ENCODE peak calls at places on chromosomes 2 and 18, in seven cellular contexts. O is osteocyte, J is astrocyte of the cerebellum, P is mesothelial cell of epicardium, C is Peyer's patch, M is kidney epithelial cell, G is GM13977. Y is an unnamed sample.

GRCh38 chr2:240463274-240463865 is 27.9 kb downstream of the GPC1 start:
- DNase-seq in O (no peak), J (no peak), P (peak; percentile 11), C (peak; percentile 44), M (no peak), G (no peak), Y (peak; percentile 10)

GRCh38 chr2:165469417-165469816 is at the start of gene CSRNP3:
- DNase-seq in O (no peak), J (peak; percentile 82), P (peak; percentile 23), C (peak; percentile 66), M (peak; percentile 74), G (no peak), Y (no peak)

GRCh38 chr2:43082111-43082877 is 144.1 kb downstream of the ZFP36L2 start:
- DNase-seq in O (no peak), J (no peak), P (no peak), C (no peak), M (no peak), G (no peak), Y (no peak)

GRCh38 chr2:240997141-240997855 is 1.1 kb upstream of the SNED1 start:
- DNase-seq in O (peak; percentile 72), J (no peak), P (peak; percentile 10), C (peak; percentile 47), M (no peak), G (no peak), Y (peak; percentile 14)

GRCh38 chr2:189858301-189858700 is 74.1 kb downstream of the PMS1 start:
- DNase-seq in O (no peak), J (no peak), P (no peak), C (no peak), M (no peak), G (no peak), Y (no peak)

GRCh38 chr2:240915526-240916335 is 9.6 kb downstream of the CROCC2 start:
- DNase-seq in O (no peak), J (no peak), P (no peak), C (no peak), M (no peak), G (no peak), Y (no peak)

GRCh38 chr2:105515581-105516415 is 116.9 kb upstream of the FHL2 start:
- DNase-seq in O (peak; percentile 57), J (no peak), P (no peak), C (no peak), M (no peak), G (no peak), Y (no peak)

GRCh38 chr2:116510117-116510671 is 1304.3 kb upstream of the DDX18 start:
- DNase-seq in O (no peak), J (no peak), P (no peak), C (no peak), M (no peak), G (peak; percentile 5), Y (no peak)

GRCh38 chr2:36438454-36438977 is 82.9 kb downstream of the CRIM1 start:
- DNase-seq in O (no peak), J (peak; percentile 86), P (no peak), C (no peak), M (peak; percentile 89), G (no peak), Y (no peak)

GRCh38 chr2:209331291-209331844 is 92.5 kb upstream of the MAP2 start:
- DNase-seq in O (no peak), J (peak; percentile 42), P (no peak), C (no peak), M (no peak), G (peak; percentile 11), Y (no peak)

GRCh38 chr18:48028716-48029115 is 98.3 kb upstream of the SMAD2 start:
- DNase-seq in O (no peak), J (no peak), P (no peak), C (peak; percentile 66), M (no peak), G (no peak), Y (no peak)

GRCh38 chr2:176583530-176584101 is 314.4 kb downstream of the MTX2 start:
- DNase-seq in O (no peak), J (no peak), P (no peak), C (no peak), M (no peak), G (no peak), Y (no peak)

GRCh38 chr2:120109186-120110061 is 96.5 kb downstream of the EPB41L5 start:
- DNase-seq in O (no peak), J (peak; percentile 31), P (no peak), C (no peak), M (no peak), G (peak; percentile 39), Y (no peak)

GRCh38 chr2:10971131-10971854 is 59.6 kb downstream of the KCNF1 start:
- DNase-seq in O (no peak), J (no peak), P (no peak), C (no peak), M (no peak), G (no peak), Y (no peak)

GRCh38 chr2:17095340-17095739 is 422.9 kb downstream of the RAD51AP2 start:
- DNase-seq in O (no peak), J (no peak), P (no peak), C (no peak), M (no peak), G (no peak), Y (no peak)

GRCh38 chr2:17104454-17104853 is 413.8 kb downstream of the RAD51AP2 start:
- DNase-seq in O (no peak), J (peak; percentile 11), P (no peak), C (no peak), M (peak; percentile 41), G (no peak), Y (no peak)

GRCh38 chr2:17106418-17106817 is 411.8 kb downstream of the RAD51AP2 start:
- DNase-seq in O (no peak), J (no peak), P (no peak), C (no peak), M (no peak), G (no peak), Y (no peak)

GRCh38 chr2:17101596-17101995 is 416.6 kb downstream of the RAD51AP2 start:
- DNase-seq in O (no peak), J (no peak), P (no peak), C (no peak), M (no peak), G (no peak), Y (no peak)

DNA sequence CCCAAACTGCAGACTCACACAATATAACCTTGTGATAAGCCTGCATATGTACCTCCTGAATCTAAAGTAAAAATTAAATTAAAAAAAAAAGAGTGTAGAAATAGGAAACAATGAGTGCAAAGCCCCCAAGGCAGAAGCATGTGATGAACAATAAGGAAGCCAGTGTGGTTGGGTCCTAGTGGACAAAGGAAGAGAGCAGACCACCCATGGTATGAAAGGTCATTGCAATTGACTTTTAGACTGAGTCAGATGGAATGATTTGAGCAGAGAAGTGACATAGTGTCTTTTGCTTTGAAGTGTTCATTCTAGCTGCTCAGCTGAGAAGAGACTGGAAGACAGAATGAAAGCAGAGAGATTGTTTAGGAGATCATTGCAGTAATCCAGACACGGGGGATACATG is 417.1 kb downstream of the RAD51AP2 start:
- DNase-seq in O (no peak), J (no peak), P (no peak), C (no peak), M (no peak), G (no peak), Y (no peak)
- TF ChIP-seq CTCF in O (no peak), J (no peak), P (no peak), C (no peak), M (no peak), G (no peak), Y (no peak)

DNA sequence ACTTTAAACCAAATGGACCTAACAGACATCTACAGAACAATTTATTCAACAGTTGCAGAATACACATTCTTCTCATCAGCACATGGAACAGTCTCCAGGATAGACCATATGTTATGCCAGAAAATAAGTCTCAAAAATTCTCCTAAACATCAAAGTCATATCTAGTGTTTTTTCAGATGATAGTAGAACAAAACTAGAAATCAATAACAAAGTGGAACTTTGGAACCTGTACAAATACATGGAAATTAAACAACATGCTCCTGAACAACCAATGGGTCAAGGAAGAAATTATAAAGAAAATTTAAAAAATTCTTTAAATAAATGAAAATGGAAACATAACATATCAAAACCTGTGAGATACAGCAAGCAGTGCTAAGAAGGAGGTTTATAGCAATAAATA is 194.1 kb upstream of the SIX2 start:
- DNase-seq in O (no peak), J (no peak), P (no peak), C (no peak), M (no peak), G (no peak), Y (no peak)
- TF ChIP-seq CTCF in O (no peak), J (no peak), P (no peak), C (no peak), M (no peak), G (no peak), Y (no peak)

GRCh38 chr2:201807452-201807980 is 1.2 kb downstream of the CDK15 start:
- DNase-seq in O (no peak), J (no peak), P (no peak), C (no peak), M (no peak), G (no peak), Y (no peak)
- TF ChIP-seq CTCF in O (no peak), J (no peak), P (no peak), C (no peak), M (no peak), G (no peak), Y (no peak)

GRCh38 chr18:58497845-58498244 is 131.0 kb downstream of the ALPK2 start:
- DNase-seq in O (no peak), J (no peak), P (no peak), C (no peak), M (no peak), G (no peak), Y (no peak)

GRCh38 chr18:58495634-58496033 is 133.3 kb downstream of the ALPK2 start:
- DNase-seq in O (no peak), J (no peak), P (no peak), C (no peak), M (no peak), G (peak; percentile 40), Y (no peak)

GRCh38 chr18:58496231-58496630 is 132.7 kb downstream of the ALPK2 start:
- DNase-seq in O (no peak), J (no peak), P (no peak), C (no peak), M (no peak), G (no peak), Y (no peak)

GRCh38 chr18:58495202-58495601 is 133.7 kb downstream of the ALPK2 start:
- DNase-seq in O (no peak), J (no peak), P (no peak), C (no peak), M (no peak), G (no peak), Y (no peak)

GRCh38 chr18:58496937-58497336 is 132.0 kb downstream of the ALPK2 start:
- DNase-seq in O (no peak), J (no peak), P (no peak), C (no peak), M (no peak), G (no peak), Y (no peak)
- TF ChIP-seq CTCF in O (peak; percentile 30), J (peak; percentile 17), P (no peak), C (no peak), M (peak; percentile 34), G (peak; percentile 22), Y (no peak)